ENCODE peak calls at places on chromosomes 13 and 19, in four cellular contexts. A, R, T and G are unnamed samples.

GRCh38 chr19:8441725-8442544 is 2.8 kb upstream of the HNRNPM start:
- DNase-seq in A (no peak), R (no peak), T (no peak), G (no peak)

GRCh38 chr19:41821003-41821735 is 23.3 kb downstream of the LYPD4 start:
- DNase-seq in A (peak; percentile 29), T (peak; percentile 69), R (peak; percentile 69), G (peak; percentile 50)

GRCh38 chr19:51141181-51141580 is 920 bp upstream of the SIGLEC7 start:
- DNase-seq in A (no peak), R (no peak), T (no peak), G (no peak)

GRCh38 chr19:30293051-30293785 is 79.0 kb upstream of the ZNF536 start:
- DNase-seq in R (no peak), T (no peak), A (no peak), G (no peak)

GRCh38 chr13:110361365-110361911 is 54.4 kb downstream of the COL4A2 start:
- DNase-seq in R (no peak), A (no peak), T (no peak), G (no peak)

GRCh38 chr19:53463263-53463662 is 4.3 kb upstream of the ZNF813 start:
- DNase-seq in T (no peak), A (no peak), R (no peak), G (no peak)

GRCh38 chr13:105193026-105193425 is 1342.4 kb downstream of the EFNB2 start:
- DNase-seq in A (no peak), R (no peak), T (no peak), G (no peak)

GRCh38 chr13:111281751-111282311 is 38.6 kb upstream of the TEX29 start:
- DNase-seq in T (no peak), R (no peak), A (no peak), G (no peak)

GRCh38 chr19:48988860-48989259 is 4.2 kb downstream of the GYS1 start:
- DNase-seq in T (no peak), A (no peak), R (no peak), G (no peak)

GRCh38 chr13:52882803-52883202 is 34.4 kb upstream of the PCDH8 start:
- DNase-seq in A (no peak), R (no peak), T (no peak), G (no peak)

GRCh38 chr19:41616785-41617621 is 9.9 kb downstream of the CEACAM4 start:
- DNase-seq in A (no peak), R (peak; percentile 23), T (no peak), G (peak; percentile 19)

GRCh38 chr13:113129480-113129879 is 6.9 kb downstream of the F10 start:
- DNase-seq in R (no peak), A (no peak), T (no peak), G (no peak)

GRCh38 chr13:106989866-106990265 is 421.9 kb upstream of the ARGLU1 start:
- DNase-seq in A (no peak), R (no peak), T (no peak), G (no peak)

GRCh38 chr19:12668937-12669271 is 2.3 kb downstream of the WDR83 start:
- DNase-seq in A (peak; percentile 81), T (peak; percentile 70), R (no peak), G (peak; percentile 33)

GRCh38 chr13:30581582-30581981 is 36.1 kb upstream of the USPL1 start:
- DNase-seq in T (no peak), A (no peak), R (no peak), G (no peak)

GRCh38 chr19:3442487-3443071 is 37.7 kb downstream of the SMIM24 start:
- DNase-seq in A (no peak), T (no peak), R (no peak), G (no peak)

GRCh38 chr13:99559560-99559959 is 58.3 kb downstream of the TM9SF2 start:
- DNase-seq in T (no peak), A (no peak), R (no peak), G (no peak)

GRCh38 chr19:33809960-33810359 is 13.3 kb downstream of the KCTD15 start:
- DNase-seq in A (no peak), T (no peak), R (peak; percentile 53), G (no peak)

GRCh38 chr13:102721800-102722231 is 27.0 kb upstream of the METTL21C start:
- DNase-seq in A (no peak), R (no peak), T (no peak), G (no peak)

GRCh38 chr13:41139296-41139966 is 6.8 kb upstream of the KBTBD6 start:
- DNase-seq in A (no peak), T (no peak), R (no peak), G (no peak)

GRCh38 chr13:84605927-84606326 is 723.7 kb upstream of the SLITRK1 start:
- DNase-seq in R (no peak), A (no peak), T (no peak), G (no peak)